ENCODE peak calls at places on chromosome 21, in seven cellular contexts. K, R, I, C, Z, N and H are unnamed samples.

GRCh38 chr21:37413553-37414291 is 47.1 kb downstream of the DYRK1A start:
- DNase-seq in K (no peak), R (no peak), I (no peak), C (no peak), Z (no peak), N (no peak), H (no peak)

GRCh38 chr21:28523367-28523766 is 469.3 kb downstream of the LTN1 start:
- DNase-seq in K (no peak), R (no peak), I (no peak), C (no peak), Z (no peak), N (no peak), H (no peak)

GRCh38 chr21:40667964-40668363 is 179.0 kb downstream of the DSCAM start:
- DNase-seq in K (no peak), R (no peak), I (no peak), C (no peak), Z (no peak), N (no peak), H (no peak)

GRCh38 chr21:46099476-46099875 is 1.6 kb downstream of the COL6A2 start:
- DNase-seq in K (no peak), R (no peak), I (peak; percentile 40), C (peak; percentile 8), Z (no peak), N (no peak), H (no peak)

GRCh38 chr21:44920694-44921604 is at the start of gene ITGB2:
- DNase-seq in K (no peak), R (no peak), I (peak; percentile 81), C (no peak), Z (no peak), N (no peak), H (no peak)

GRCh38 chr21:25625036-25625435 is 14.0 kb upstream of the JAM2 start:
- DNase-seq in K (no peak), R (no peak), I (no peak), C (no peak), Z (no peak), N (no peak), H (no peak)

GRCh38 chr21:16563795-16564194 is 834.0 kb downstream of the USP25 start:
- DNase-seq in K (no peak), R (no peak), I (no peak), C (no peak), Z (peak; percentile 72), N (no peak), H (peak; percentile 35)

GRCh38 chr21:41258617-41259016 is 58.0 kb upstream of the FAM3B start:
- DNase-seq in K (no peak), R (no peak), I (no peak), C (no peak), Z (no peak), N (no peak), H (no peak)

GRCh38 chr21:25607812-25608737 is 794 bp upstream of the MRPL39 start:
- DNase-seq in K (peak; percentile 84), R (peak; percentile 10), I (peak; percentile 84), C (peak; percentile 47), Z (peak; percentile 81), N (peak; percentile 64), H (peak; percentile 78)

GRCh38 chr21:44298301-44298700 is 1.6 kb upstream of the PFKL start:
- DNase-seq in K (peak; percentile 69), R (no peak), I (no peak), C (no peak), Z (no peak), N (no peak), H (no peak)

GRCh38 chr21:45336535-45336810 is 48.8 kb upstream of the POFUT2 start:
- DNase-seq in K (no peak), R (no peak), I (peak; percentile 34), C (no peak), Z (no peak), N (no peak), H (no peak)

GRCh38 chr21:29290245-29290644 is 8.5 kb upstream of the BACH1 start:
- DNase-seq in K (no peak), R (no peak), I (no peak), C (no peak), Z (no peak), N (no peak), H (no peak)

GRCh38 chr21:15379776-15380175 is 315.0 kb upstream of the NRIP1 start:
- DNase-seq in K (no peak), R (no peak), I (no peak), C (no peak), Z (no peak), N (no peak), H (no peak)

GRCh38 chr21:16072692-16073091 is 342.9 kb downstream of the USP25 start:
- DNase-seq in K (no peak), R (peak; percentile 21), I (no peak), C (no peak), Z (no peak), N (no peak), H (no peak)